ENCODE peak calls at places on chromosome 4, in four cellular contexts. S is NCI-H146, A is ELF-1, Z is A549. O is an unnamed sample.

GRCh38 chr4:67549123-67549522 is 3.8 kb upstream of the CENPC start:
- DNase-seq in S (peak), A (no peak), Z (peak), O (no peak)

GRCh38 chr4:84167089-84167488 is 332.0 kb downstream of the NKX6-1 start:
- DNase-seq in A (no peak), S (no peak), Z (no peak), O (peak)

GRCh38 chr4:72489267-72489666 is 79.8 kb downstream of the ADAMTS3 start:
- DNase-seq in S (no peak), A (no peak), Z (peak), O (no peak)

GRCh38 chr4:19806865-19807264 is 444.8 kb upstream of the SLIT2 start:
- DNase-seq in S (no peak), A (no peak), Z (no peak), O (no peak)

GRCh38 chr4:172683016-172683415 is 485.6 kb upstream of the GALNT7 start:
- DNase-seq in Z (no peak), S (no peak), A (no peak), O (no peak)

GRCh38 chr4:57084360-57084759 is 25.8 kb downstream of the IGFBP7 start:
- DNase-seq in A (no peak), Z (no peak), S (no peak), O (no peak)

GRCh38 chr4:138330531-138330930 is 88.4 kb upstream of the SLC7A11 start:
- DNase-seq in S (no peak), Z (peak), A (no peak), O (no peak)

GRCh38 chr4:47650584-47651130 is 165.6 kb downstream of the ATP10D start:
- DNase-seq in S (no peak), A (no peak), Z (no peak), O (no peak)

GRCh38 chr4:103375278-103375677 is 177.1 kb upstream of the CENPE start:
- DNase-seq in A (no peak), S (no peak), Z (no peak), O (no peak)

GRCh38 chr4:184529283-184529682 is 54.9 kb upstream of the IRF2 start:
- DNase-seq in S (no peak), Z (no peak), A (peak), O (no peak)

GRCh38 chr4:132818091-132818490 is 331.0 kb upstream of the PCDH10 start:
- DNase-seq in A (peak), S (peak), Z (peak), O (no peak)

GRCh38 chr4:98950925-98951324 is 22.0 kb upstream of the EIF4E start:
- DNase-seq in S (no peak), A (no peak), Z (no peak), O (no peak)

GRCh38 chr4:2624782-2625548 is 88.5 kb downstream of the FAM193A start:
- DNase-seq in A (no peak), S (no peak), Z (no peak), O (no peak)

GRCh38 chr4:55830048-55830447 is 10.5 kb downstream of the EXOC1L start:
- DNase-seq in S (no peak), Z (no peak), A (no peak), O (no peak)

GRCh38 chr4:66062044-66062443 is 391.8 kb upstream of the EPHA5 start:
- DNase-seq in S (no peak), Z (no peak), A (no peak), O (no peak)

GRCh38 chr4:98728433-98728832 is 70.0 kb upstream of the TSPAN5 start:
- DNase-seq in A (peak), S (no peak), Z (no peak), O (no peak)

GRCh38 chr4:8920969-8921368 is 49.3 kb upstream of the HMX1 start:
- DNase-seq in S (no peak), Z (no peak), A (no peak), O (no peak)

GRCh38 chr4:3293410-3294391 is 880 bp downstream of the RGS12 start:
- DNase-seq in S (no peak), A (no peak), Z (no peak), O (peak)

GRCh38 chr4:80312124-80312523 is 23.4 kb upstream of the CFAP299 start:
- DNase-seq in S (no peak), Z (no peak), A (no peak), O (no peak)

GRCh38 chr4:142194905-142195304 is 558.5 kb downstream of the IL15 start:
- DNase-seq in S (no peak), A (no peak), Z (no peak), O (no peak)

GRCh38 chr4:100306018-100306417 is 115.8 kb upstream of the DDIT4L start:
- DNase-seq in A (no peak), S (no peak), Z (no peak), O (no peak)

GRCh38 chr4:86841309-86841708 is 7.9 kb downstream of the SLC10A6 start:
- DNase-seq in Z (no peak), A (no peak), S (no peak), O (no peak)

GRCh38 chr4:175929932-175930331 is 117.9 kb upstream of the GPM6A start:
- DNase-seq in A (no peak), S (no peak), Z (no peak), O (no peak)